ENCODE peak calls at places on chromosome 12, in seven cellular contexts. U is A549, E is IMR-90, Y is cardiac fibroblast, C is fibroblast of lung, L is fibroblast of pulmonary artery, H is brain microvascular endothelial cell. I is an unnamed sample.

GRCh38 chr12:113195598-113195997 is 10.1 kb downstream of the RITA1 start:
- DNase-seq in U (no peak), E (no peak), Y (no peak), C (no peak), L (no peak), H (no peak), I (no peak)

GRCh38 chr12:29655861-29656260 is 127.9 kb downstream of the TMTC1 start:
- DNase-seq in U (no peak), E (peak), Y (peak), C (peak), L (peak), H (no peak), I (no peak)

GRCh38 chr12:121787063-121787774 is 6.3 kb downstream of the RHOF start:
- DNase-seq in U (peak), E (no peak), Y (no peak), C (no peak), L (no peak), H (no peak), I (peak)

GRCh38 chr12:129052373-129052772 is 199.1 kb downstream of the GLT1D1 start:
- DNase-seq in U (no peak), E (no peak), Y (no peak), C (peak), L (no peak), H (peak), I (no peak)

GRCh38 chr12:24754690-24755638 is 193.9 kb downstream of the BCAT1 start:
- DNase-seq in U (no peak), E (peak), Y (peak), C (peak), L (peak), H (peak), I (peak)

GRCh38 chr12:131893605-131894312 is 663 bp upstream of the ULK1 start:
- DNase-seq in U (no peak), E (no peak), Y (peak), C (no peak), L (no peak), H (no peak), I (no peak)

GRCh38 chr12:7994731-7995205 is 37.7 kb upstream of the FOXJ2 start:
- DNase-seq in U (peak), E (peak), Y (peak), C (peak), L (peak), H (peak), I (peak)

GRCh38 chr12:95623554-95624170 is 72.4 kb upstream of the USP44 start:
- DNase-seq in U (peak), E (peak), Y (peak), C (peak), L (peak), H (peak), I (peak)

GRCh38 chr12:109678732-109679131 is 34.9 kb upstream of the FAM222A start:
- DNase-seq in U (no peak), E (no peak), Y (no peak), C (no peak), L (no peak), H (no peak), I (no peak)

GRCh38 chr12:4269279-4269991 is 4.1 kb upstream of the CCND2 start:
- DNase-seq in U (no peak), E (peak), Y (peak), C (peak), L (peak), H (peak), I (no peak)

GRCh38 chr12:52360663-52361271 is 6.5 kb downstream of the KRT85 start:
- DNase-seq in U (no peak), E (no peak), Y (no peak), C (no peak), L (no peak), H (no peak), I (no peak)

GRCh38 chr12:123713398-123714301 is 1.5 kb downstream of the ATP6V0A2 start:
- DNase-seq in U (no peak), E (peak), Y (peak), C (peak), L (peak), H (no peak), I (peak)

GRCh38 chr12:39671898-39672875 is 52.6 kb upstream of the ABCD2 start:
- DNase-seq in U (no peak), E (no peak), Y (no peak), C (no peak), L (no peak), H (no peak), I (no peak)

GRCh38 chr12:11797317-11797913 is 147.9 kb downstream of the ETV6 start:
- DNase-seq in U (no peak), E (peak), Y (peak), C (peak), L (peak), H (peak), I (peak)

GRCh38 chr12:124457287-124458219 is 109.9 kb downstream of the NCOR2 start:
- DNase-seq in U (no peak), E (peak), Y (peak), C (peak), L (peak), H (no peak), I (no peak)

GRCh38 chr12:122888232-122888752 is 7.6 kb downstream of the VPS37B start:
- DNase-seq in U (peak), E (peak), Y (peak), C (peak), L (peak), H (peak), I (peak)

GRCh38 chr12:40224439-40225291 is at the start of gene LRRK2:
- DNase-seq in U (peak), E (peak), Y (peak), C (peak), L (peak), H (peak), I (peak)

GRCh38 chr12:77402726-77403125 is 337.4 kb upstream of the E2F7 start:
- DNase-seq in U (no peak), E (peak), Y (no peak), C (peak), L (peak), H (peak), I (peak)

GRCh38 chr12:65500121-65500846 is 221.8 kb downstream of the MSRB3 start:
- DNase-seq in U (no peak), E (peak), Y (peak), C (peak), L (peak), H (peak), I (no peak)

GRCh38 chr12:94743174-94743573 is 92.8 kb upstream of the TMCC3 start:
- DNase-seq in U (no peak), E (no peak), Y (no peak), C (no peak), L (no peak), H (no peak), I (no peak)

GRCh38 chr12:25801621-25802243 is 156.8 kb upstream of the RASSF8 start:
- DNase-seq in U (no peak), E (no peak), Y (no peak), C (no peak), L (no peak), H (no peak), I (peak)

GRCh38 chr12:113370923-113371682 is 12.7 kb downstream of the PLBD2 start:
- DNase-seq in U (no peak), E (no peak), Y (no peak), C (no peak), L (no peak), H (no peak), I (no peak)

GRCh38 chr12:101566318-101566717 is 28.5 kb upstream of the MYBPC1 start:
- DNase-seq in U (no peak), E (no peak), Y (no peak), C (no peak), L (no peak), H (no peak), I (peak)

GRCh38 chr12:76275511-76276093 is 72.6 kb downstream of the BBS10 start:
- DNase-seq in U (no peak), E (no peak), Y (no peak), C (no peak), L (no peak), H (no peak), I (no peak)

GRCh38 chr12:111819191-111820158 is 22.6 kb upstream of the MAPKAPK5 start:
- DNase-seq in U (no peak), E (no peak), Y (no peak), C (peak), L (no peak), H (no peak), I (no peak)

GRCh38 chr12:122449317-122449716 is 26.8 kb upstream of the CLIP1 start:
- DNase-seq in U (peak), E (peak), Y (peak), C (peak), L (peak), H (peak), I (peak)

GRCh38 chr12:14650791-14651190 is 45.6 kb downstream of the GUCY2C start:
- DNase-seq in U (no peak), E (no peak), Y (no peak), C (no peak), L (no peak), H (no peak), I (no peak)

GRCh38 chr12:66896797-66897196 is 217.9 kb upstream of the GRIP1 start:
- DNase-seq in U (no peak), E (no peak), Y (no peak), C (no peak), L (no peak), H (no peak), I (no peak)

GRCh38 chr12:1093166-1093751 is 102.2 kb downstream of the ERC1 start:
- DNase-seq in U (peak), E (peak), Y (peak), C (peak), L (peak), H (peak), I (peak)

GRCh38 chr12:108856428-108857157 is 790 bp downstream of the SSH1 start:
- DNase-seq in U (peak), E (peak), Y (peak), C (peak), L (peak), H (peak), I (peak)

GRCh38 chr12:510071-510825 is 50.5 kb downstream of the B4GALNT3 start:
- DNase-seq in U (peak), E (no peak), Y (no peak), C (no peak), L (no peak), H (no peak), I (peak)

DNA sequence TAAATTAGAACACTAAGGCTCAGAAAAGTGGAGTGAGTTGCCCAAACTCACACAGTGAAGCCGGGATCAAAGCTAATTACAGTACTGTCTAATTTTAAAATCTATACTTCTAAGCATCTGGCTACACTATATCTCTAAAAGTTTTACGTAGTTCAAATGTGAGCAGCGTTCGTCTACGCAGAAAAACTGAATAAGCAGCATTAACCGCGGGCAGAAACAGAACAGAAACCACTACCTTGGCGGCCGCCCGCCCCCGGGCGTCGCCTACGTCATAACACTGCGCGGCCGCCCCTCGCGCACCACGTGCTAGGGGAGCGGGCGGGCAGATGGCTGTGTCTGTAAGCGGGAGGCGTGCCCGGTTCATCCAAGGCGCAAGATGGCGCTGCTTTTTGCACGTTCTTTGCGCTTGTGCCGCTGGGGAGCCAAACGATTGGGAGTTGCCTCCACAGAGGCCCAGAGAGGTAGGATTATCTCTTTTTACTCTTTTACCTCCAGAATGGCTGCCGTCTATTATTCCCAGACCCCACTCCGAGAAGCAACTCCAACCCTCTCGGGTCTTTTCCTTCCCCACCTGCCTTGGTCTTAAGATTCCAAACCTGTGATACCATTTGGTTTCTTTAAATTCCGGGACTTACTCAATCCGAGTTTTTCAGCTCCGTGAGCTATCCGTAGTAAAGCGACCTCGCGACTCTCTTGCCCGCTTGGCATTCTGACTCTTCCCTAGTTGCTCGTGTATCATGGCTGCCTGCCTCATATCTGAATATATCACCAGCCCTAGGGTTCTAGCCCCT is at the start of gene SPRYD4:
- DNase-seq in U (peak), E (peak), Y (peak), C (peak), L (peak), H (peak), I (peak)
- TF ChIP-seq CTCF in U (peak), E (peak), Y (no peak), C (peak), L (peak), H (peak), I (peak)

DNA sequence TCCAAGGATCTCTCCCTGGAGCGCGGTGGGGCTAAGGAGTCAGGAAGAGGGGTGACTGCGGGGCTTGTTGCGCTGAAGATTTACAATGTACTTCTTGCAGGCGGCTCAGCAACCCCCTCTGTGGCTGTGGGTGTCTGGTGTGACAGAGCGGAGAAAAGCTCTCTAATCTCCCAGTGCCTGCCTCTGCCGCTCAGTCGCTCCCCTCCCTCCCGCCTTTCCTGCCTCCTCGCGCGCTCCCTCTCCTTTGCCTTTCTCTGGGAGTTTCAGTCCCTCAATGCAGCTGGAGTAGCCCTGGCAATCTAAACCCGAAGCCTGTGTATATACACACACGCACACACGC is 799 bp upstream of the TRHDE start:
- DNase-seq in U (no peak), E (peak), Y (no peak), C (peak), L (no peak), H (peak), I (no peak)
- TF ChIP-seq CTCF in U (no peak), E (peak), Y (no peak), C (peak), L (no peak), H (peak), I (no peak)

DNA sequence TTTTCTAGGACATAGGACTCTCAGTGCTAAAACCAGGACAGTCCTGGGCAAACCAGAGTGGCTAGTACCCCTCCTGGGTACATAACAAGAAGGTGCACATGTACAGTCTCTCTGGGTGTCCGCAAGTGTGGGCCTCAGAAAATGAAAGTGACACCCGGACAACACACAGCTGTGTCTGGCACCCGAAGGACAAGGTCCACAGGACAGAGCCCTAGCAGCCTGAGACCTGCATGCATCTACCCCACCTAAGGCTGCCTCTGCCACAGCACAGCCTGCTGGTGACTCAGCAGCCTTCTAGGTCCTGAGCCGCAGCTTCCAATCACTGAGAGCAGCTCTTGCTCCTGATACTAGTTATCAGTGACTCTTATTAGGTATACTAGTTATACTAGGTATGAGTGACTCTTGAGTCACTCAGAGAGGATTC is 784.1 kb upstream of the TBX3 start:
- DNase-seq in U (peak), E (peak), Y (peak), C (peak), L (peak), H (peak), I (no peak)
- TF ChIP-seq CTCF in U (peak), E (no peak), Y (peak), C (no peak), L (peak), H (peak), I (no peak)

GRCh38 chr12:6923003-6923732 is 4.6 kb upstream of the ATN1 start:
- DNase-seq in U (no peak), E (no peak), Y (no peak), C (no peak), L (no peak), H (no peak), I (no peak)
- TF ChIP-seq CTCF in U (no peak), E (no peak), Y (no peak), C (no peak), L (no peak), H (no peak), I (no peak)

GRCh38 chr12:46517579-46517962 is 145.0 kb upstream of the SLC38A2 start:
- DNase-seq in U (no peak), E (no peak), Y (no peak), C (no peak), L (no peak), H (no peak), I (no peak)
- TF ChIP-seq CTCF in U (no peak), E (no peak), Y (no peak), C (no peak), L (no peak), H (peak), I (no peak)

DNA sequence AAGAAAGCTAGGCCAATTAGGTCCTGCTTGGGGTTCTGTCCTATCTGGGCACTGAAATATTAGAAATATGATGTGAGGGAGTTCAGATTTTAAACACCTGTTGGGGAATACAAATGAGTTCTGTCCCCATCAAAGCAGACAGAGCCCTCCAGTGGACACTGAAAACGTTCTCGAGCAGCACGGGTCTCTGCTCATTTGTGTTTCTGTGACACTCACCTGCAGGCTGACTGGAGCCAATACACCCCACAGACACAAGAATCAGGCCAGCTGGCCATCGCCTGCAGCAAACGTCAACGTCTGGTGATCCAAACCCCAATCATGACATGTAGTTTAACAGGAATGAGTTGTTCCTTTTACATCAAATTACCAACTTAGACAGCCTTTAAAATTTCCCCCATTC is 493.4 kb upstream of the TMEM132C start:
- DNase-seq in U (peak), E (no peak), Y (no peak), C (no peak), L (no peak), H (no peak), I (no peak)
- TF ChIP-seq CTCF in U (no peak), E (no peak), Y (no peak), C (no peak), L (no peak), H (peak), I (no peak)

GRCh38 chr12:9132008-9132535 is 16.4 kb upstream of the A2M start:
- DNase-seq in U (peak), E (no peak), Y (no peak), C (no peak), L (no peak), H (no peak), I (no peak)

GRCh38 chr12:9133243-9133938 is 17.7 kb upstream of the A2M start:
- DNase-seq in U (no peak), E (no peak), Y (no peak), C (no peak), L (no peak), H (no peak), I (no peak)

GRCh38 chr12:9135903-9136310 is 20.2 kb upstream of the A2M start:
- DNase-seq in U (no peak), E (no peak), Y (no peak), C (no peak), L (no peak), H (no peak), I (no peak)

GRCh38 chr12:9130244-9130643 is 14.5 kb upstream of the A2M start:
- DNase-seq in U (no peak), E (no peak), Y (no peak), C (no peak), L (no peak), H (no peak), I (no peak)

DNA sequence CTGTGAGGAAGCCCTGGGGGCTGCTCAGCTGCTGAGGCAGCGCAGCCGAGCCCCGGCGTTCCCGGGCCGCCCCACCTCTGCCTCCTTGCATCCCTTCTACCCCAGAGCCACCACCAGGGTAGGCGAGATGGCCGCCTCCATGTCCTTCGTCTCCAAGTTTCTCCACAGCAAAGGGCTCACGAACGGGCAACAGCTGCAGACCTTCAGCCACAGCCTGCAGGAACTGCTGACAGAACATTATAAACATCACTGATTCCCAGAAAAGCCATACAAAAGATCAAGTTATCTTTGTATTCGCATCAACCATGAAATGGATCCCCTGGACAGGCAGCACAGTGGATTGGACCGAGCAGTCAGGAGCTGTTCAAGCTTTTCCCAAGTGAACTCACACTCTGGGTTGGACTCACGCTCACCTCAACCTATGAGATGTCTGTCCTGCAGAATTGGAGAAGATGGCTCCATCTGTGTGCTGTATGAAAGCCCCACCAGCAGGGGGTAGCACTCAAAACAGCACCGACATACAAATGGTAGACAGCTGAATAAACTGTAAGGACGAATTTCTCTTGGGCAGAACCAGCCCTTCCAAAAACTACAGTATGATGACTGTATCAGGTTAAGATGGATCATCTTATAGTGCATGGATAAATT is 19.4 kb upstream of the A2M start:
- DNase-seq in U (peak), E (peak), Y (no peak), C (no peak), L (no peak), H (no peak), I (peak)
- TF ChIP-seq CTCF in U (peak), E (no peak), Y (no peak), C (peak), L (no peak), H (no peak), I (peak)

I was measured in MCF 10A.